ENCODE peak calls at places on chromosomes 4 and X, in nine cellular contexts. One of them, this sample, is unnamed.

GRCh38 chrX:44025611-44026010 is 52.4 kb upstream of the NDP start:
- DNase-seq in coronary artery: no peak
- DNase-seq in CD4-positive, CD25-positive, alpha-beta regulatory T cell: no peak
- DNase-seq in AG10803: peak
- DNase-seq in tibial artery: no peak
- DNase-seq in Panc1: no peak
- DNase-seq in trophoblast cell: no peak
- DNase-seq in fibroblast of lung: peak
- DNase-seq in IMR-90: peak
- DNase-seq in this sample: peak

GRCh38 chrX:111352424-111352823 is 59.6 kb downstream of the DCX start:
- DNase-seq in IMR-90: no peak
- DNase-seq in tibial artery: no peak
- DNase-seq in coronary artery: no peak
- DNase-seq in CD4-positive, CD25-positive, alpha-beta regulatory T cell: no peak
- DNase-seq in Panc1: no peak
- DNase-seq in AG10803: peak
- DNase-seq in trophoblast cell: no peak
- DNase-seq in fibroblast of lung: peak
- DNase-seq in this sample: peak

GRCh38 chrX:12811658-12812057 is 20.4 kb downstream of the PRPS2 start:
- DNase-seq in IMR-90: no peak
- DNase-seq in fibroblast of lung: no peak
- DNase-seq in tibial artery: no peak
- DNase-seq in trophoblast cell: no peak
- DNase-seq in coronary artery: no peak
- DNase-seq in Panc1: no peak
- DNase-seq in CD4-positive, CD25-positive, alpha-beta regulatory T cell: no peak
- DNase-seq in AG10803: no peak
- DNase-seq in this sample: no peak

GRCh38 chr4:6658204-6658585 is 17.7 kb downstream of the MRFAP1 start:
- DNase-seq in Panc1: no peak
- DNase-seq in IMR-90: no peak
- DNase-seq in CD4-positive, CD25-positive, alpha-beta regulatory T cell: no peak
- DNase-seq in trophoblast cell: no peak
- DNase-seq in tibial artery: no peak
- DNase-seq in coronary artery: no peak
- DNase-seq in fibroblast of lung: peak
- DNase-seq in AG10803: no peak
- DNase-seq in this sample: peak

GRCh38 chr4:48079972-48080391 is 54.1 kb downstream of the TXK start:
- DNase-seq in Panc1: no peak
- DNase-seq in AG10803: no peak
- DNase-seq in trophoblast cell: peak
- DNase-seq in CD4-positive, CD25-positive, alpha-beta regulatory T cell: no peak
- DNase-seq in IMR-90: no peak
- DNase-seq in fibroblast of lung: peak
- DNase-seq in coronary artery: no peak
- DNase-seq in tibial artery: no peak
- DNase-seq in this sample: peak

GRCh38 chrX:103376979-103377324 is 614 bp downstream of the BEX3 start:
- DNase-seq in Panc1: no peak
- DNase-seq in fibroblast of lung: peak
- DNase-seq in trophoblast cell: no peak
- DNase-seq in tibial artery: no peak
- DNase-seq in IMR-90: peak
- DNase-seq in CD4-positive, CD25-positive, alpha-beta regulatory T cell: no peak
- DNase-seq in AG10803: no peak
- DNase-seq in coronary artery: no peak
- DNase-seq in this sample: no peak

GRCh38 chr4:53463340-53463739 is 85.9 kb downstream of the FIP1L1 start:
- DNase-seq in CD4-positive, CD25-positive, alpha-beta regulatory T cell: no peak
- DNase-seq in AG10803: peak
- DNase-seq in Panc1: no peak
- DNase-seq in tibial artery: no peak
- DNase-seq in fibroblast of lung: no peak
- DNase-seq in coronary artery: no peak
- DNase-seq in trophoblast cell: no peak
- DNase-seq in IMR-90: no peak
- DNase-seq in this sample: no peak

GRCh38 chr4:6972911-6973310 is 63.3 kb downstream of the TBC1D14 start:
- DNase-seq in CD4-positive, CD25-positive, alpha-beta regulatory T cell: no peak
- DNase-seq in IMR-90: peak
- DNase-seq in AG10803: no peak
- DNase-seq in coronary artery: no peak
- DNase-seq in trophoblast cell: peak
- DNase-seq in tibial artery: no peak
- DNase-seq in fibroblast of lung: peak
- DNase-seq in Panc1: no peak
- DNase-seq in this sample: no peak

GRCh38 chr4:128322986-128323385 is 35.4 kb upstream of the PGRMC2 start:
- DNase-seq in Panc1: peak
- DNase-seq in tibial artery: no peak
- DNase-seq in CD4-positive, CD25-positive, alpha-beta regulatory T cell: no peak
- DNase-seq in IMR-90: peak
- DNase-seq in AG10803: peak
- DNase-seq in fibroblast of lung: peak
- DNase-seq in trophoblast cell: peak
- DNase-seq in coronary artery: no peak
- DNase-seq in this sample: peak

GRCh38 chr4:11397146-11397545 is 31.5 kb downstream of the HS3ST1 start:
- DNase-seq in CD4-positive, CD25-positive, alpha-beta regulatory T cell: no peak
- DNase-seq in tibial artery: no peak
- DNase-seq in fibroblast of lung: no peak
- DNase-seq in coronary artery: no peak
- DNase-seq in IMR-90: no peak
- DNase-seq in AG10803: no peak
- DNase-seq in Panc1: no peak
- DNase-seq in trophoblast cell: peak
- DNase-seq in this sample: no peak

GRCh38 chrX:20015945-20016617 is 25.2 kb upstream of the BCLAF3 start:
- DNase-seq in IMR-90: no peak
- DNase-seq in fibroblast of lung: peak
- DNase-seq in AG10803: peak
- DNase-seq in coronary artery: no peak
- DNase-seq in trophoblast cell: no peak
- DNase-seq in Panc1: no peak
- DNase-seq in CD4-positive, CD25-positive, alpha-beta regulatory T cell: no peak
- DNase-seq in tibial artery: no peak
- DNase-seq in this sample: no peak

GRCh38 chr4:171928336-171928735 is 115.1 kb downstream of the GALNTL6 start:
- DNase-seq in AG10803: no peak
- DNase-seq in Panc1: no peak
- DNase-seq in IMR-90: no peak
- DNase-seq in tibial artery: no peak
- DNase-seq in trophoblast cell: no peak
- DNase-seq in fibroblast of lung: no peak
- DNase-seq in CD4-positive, CD25-positive, alpha-beta regulatory T cell: no peak
- DNase-seq in coronary artery: no peak
- DNase-seq in this sample: no peak

GRCh38 chr4:26074672-26075071 is 160.7 kb downstream of the SMIM20 start:
- DNase-seq in CD4-positive, CD25-positive, alpha-beta regulatory T cell: no peak
- DNase-seq in tibial artery: no peak
- DNase-seq in AG10803: no peak
- DNase-seq in coronary artery: no peak
- DNase-seq in trophoblast cell: peak
- DNase-seq in fibroblast of lung: no peak
- DNase-seq in IMR-90: no peak
- DNase-seq in Panc1: no peak
- DNase-seq in this sample: no peak

DNA sequence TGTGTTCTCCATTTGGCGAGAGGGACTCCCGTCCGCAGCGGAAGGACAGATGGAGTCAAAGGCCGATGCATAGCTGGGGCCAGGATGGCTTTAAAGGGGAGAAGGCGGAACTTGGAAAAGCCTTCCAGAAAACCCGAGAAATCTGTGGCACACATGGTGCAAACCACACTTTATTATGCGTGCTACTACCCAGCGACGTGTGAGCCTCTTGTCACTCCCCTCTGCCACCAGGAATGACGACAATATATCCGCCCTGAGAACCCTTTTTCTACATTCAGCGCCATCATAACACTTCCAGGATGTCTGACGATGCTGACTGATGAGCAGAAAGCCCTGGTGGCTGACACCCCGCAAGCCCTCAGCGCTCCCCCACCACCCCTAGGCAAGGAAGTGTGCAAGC is 689 bp upstream of the DCHS2 start:
- DNase-seq in AG10803: no peak
- DNase-seq in CD4-positive, CD25-positive, alpha-beta regulatory T cell: no peak
- DNase-seq in trophoblast cell: no peak
- DNase-seq in coronary artery: no peak
- DNase-seq in tibial artery: no peak
- DNase-seq in fibroblast of lung: no peak
- DNase-seq in IMR-90: no peak
- DNase-seq in Panc1: no peak
- DNase-seq in this sample: no peak
- H3K4me3 ChIP-seq in AG10803: no peak
- H3K4me3 ChIP-seq in CD4-positive, CD25-positive, alpha-beta regulatory T cell: no peak
- H3K4me3 ChIP-seq in trophoblast cell: no peak
- H3K4me3 ChIP-seq in coronary artery: peak
- H3K4me3 ChIP-seq in tibial artery: peak
- H3K4me3 ChIP-seq in fibroblast of lung: no peak
- H3K4me3 ChIP-seq in IMR-90: no peak
- H3K4me3 ChIP-seq in Panc1: no peak
- H3K4me3 ChIP-seq in this sample: no peak

DNA sequence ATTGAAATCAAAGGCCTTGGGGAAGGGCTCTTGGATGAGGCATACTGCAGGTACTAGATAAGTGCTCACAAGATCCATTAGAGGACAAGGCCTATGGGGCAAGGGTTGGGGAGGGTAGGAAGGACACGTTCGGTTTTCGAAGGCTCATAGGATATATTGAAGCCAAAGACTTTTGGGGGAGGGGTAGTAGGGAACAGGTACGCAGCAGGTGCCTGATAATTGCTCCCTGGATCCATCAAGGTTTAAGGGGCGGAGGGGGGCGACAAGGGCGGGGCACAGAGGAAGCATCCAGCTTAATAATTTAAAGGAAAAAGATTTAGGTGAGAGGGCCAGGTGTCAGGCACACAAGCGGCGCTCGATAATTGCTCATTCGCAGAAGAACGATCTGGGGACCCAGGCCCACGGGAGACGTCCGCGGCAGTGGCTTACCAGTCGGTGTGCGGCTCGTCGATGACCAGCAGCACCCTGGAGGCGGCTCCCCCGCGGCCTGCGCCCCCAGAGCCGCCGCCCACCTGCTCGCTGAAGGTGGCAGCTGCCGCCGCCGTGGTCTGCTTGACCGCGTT is 653 bp downstream of the SYN1 start:
- DNase-seq in tibial artery: no peak
- DNase-seq in AG10803: no peak
- DNase-seq in CD4-positive, CD25-positive, alpha-beta regulatory T cell: no peak
- DNase-seq in coronary artery: no peak
- DNase-seq in Panc1: no peak
- DNase-seq in trophoblast cell: no peak
- DNase-seq in fibroblast of lung: no peak
- DNase-seq in IMR-90: no peak
- DNase-seq in this sample: no peak
- H3K4me3 ChIP-seq in tibial artery: no peak
- H3K4me3 ChIP-seq in AG10803: no peak
- H3K4me3 ChIP-seq in CD4-positive, CD25-positive, alpha-beta regulatory T cell: no peak
- H3K4me3 ChIP-seq in coronary artery: peak
- H3K4me3 ChIP-seq in Panc1: peak
- H3K4me3 ChIP-seq in trophoblast cell: no peak
- H3K4me3 ChIP-seq in fibroblast of lung: no peak
- H3K4me3 ChIP-seq in IMR-90: no peak
- H3K4me3 ChIP-seq in this sample: no peak

DNA sequence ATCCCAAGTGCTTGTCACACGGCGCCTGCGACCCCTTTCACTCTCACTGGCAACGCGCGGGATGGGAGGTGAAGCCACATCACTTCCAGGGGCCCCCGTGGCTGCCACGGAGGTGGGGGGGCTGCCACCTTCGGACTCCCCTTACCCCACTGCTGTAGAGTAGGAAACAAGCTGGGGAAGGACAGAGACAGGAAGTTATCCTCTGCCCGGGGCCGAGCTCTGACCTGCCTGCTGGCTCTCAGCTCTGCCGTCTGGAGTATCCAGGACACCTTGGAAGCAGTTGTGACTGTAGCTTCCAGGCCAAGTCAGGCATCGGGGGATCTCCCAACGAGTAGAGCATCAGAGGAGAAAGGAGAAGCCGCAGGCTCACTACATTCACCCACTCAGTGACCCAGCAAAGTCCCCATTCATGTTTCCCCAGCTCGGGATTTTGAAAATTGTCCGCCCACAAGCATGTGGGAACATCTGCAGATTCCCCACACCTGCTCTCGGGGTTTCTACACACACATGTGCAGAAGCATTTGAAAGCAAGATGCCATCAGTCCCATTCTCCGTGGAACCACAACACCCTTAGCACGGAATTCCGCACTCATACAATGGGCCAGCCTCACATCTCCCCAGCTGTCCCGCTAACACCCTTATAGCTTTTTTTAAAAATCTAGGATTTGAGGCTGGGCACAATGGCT is 10.8 kb downstream of the PDZD4 start:
- DNase-seq in Panc1: no peak
- DNase-seq in tibial artery: no peak
- DNase-seq in AG10803: no peak
- DNase-seq in IMR-90: no peak
- DNase-seq in coronary artery: no peak
- DNase-seq in fibroblast of lung: no peak
- DNase-seq in trophoblast cell: no peak
- DNase-seq in CD4-positive, CD25-positive, alpha-beta regulatory T cell: no peak
- DNase-seq in this sample: no peak
- H3K4me3 ChIP-seq in Panc1: peak
- H3K4me3 ChIP-seq in tibial artery: peak
- H3K4me3 ChIP-seq in AG10803: peak
- H3K4me3 ChIP-seq in IMR-90: peak
- H3K4me3 ChIP-seq in coronary artery: peak
- H3K4me3 ChIP-seq in fibroblast of lung: no peak
- H3K4me3 ChIP-seq in trophoblast cell: no peak
- H3K4me3 ChIP-seq in CD4-positive, CD25-positive, alpha-beta regulatory T cell: no peak
- H3K4me3 ChIP-seq in this sample: peak

GRCh38 chrX:10157032-10157341 is 212 bp downstream of the CLCN4 start:
- DNase-seq in Panc1: no peak
- DNase-seq in CD4-positive, CD25-positive, alpha-beta regulatory T cell: no peak
- DNase-seq in fibroblast of lung: no peak
- DNase-seq in tibial artery: no peak
- DNase-seq in IMR-90: no peak
- DNase-seq in trophoblast cell: no peak
- DNase-seq in AG10803: no peak
- DNase-seq in coronary artery: no peak
- DNase-seq in this sample: peak

GRCh38 chrX:10159069-10159468 is 2.3 kb downstream of the CLCN4 start:
- DNase-seq in fibroblast of lung: no peak
- DNase-seq in trophoblast cell: no peak
- DNase-seq in IMR-90: no peak
- DNase-seq in tibial artery: no peak
- DNase-seq in CD4-positive, CD25-positive, alpha-beta regulatory T cell: no peak
- DNase-seq in Panc1: no peak
- DNase-seq in AG10803: no peak
- DNase-seq in coronary artery: no peak
- DNase-seq in this sample: no peak

GRCh38 chrX:10157545-10157944 is 770 bp downstream of the CLCN4 start:
- DNase-seq in tibial artery: no peak
- DNase-seq in fibroblast of lung: peak
- DNase-seq in CD4-positive, CD25-positive, alpha-beta regulatory T cell: no peak
- DNase-seq in coronary artery: no peak
- DNase-seq in trophoblast cell: peak
- DNase-seq in AG10803: peak
- DNase-seq in IMR-90: peak
- DNase-seq in Panc1: no peak
- DNase-seq in this sample: peak

GRCh38 chrX:10160221-10160620 is 3.4 kb downstream of the CLCN4 start:
- DNase-seq in IMR-90: no peak
- DNase-seq in CD4-positive, CD25-positive, alpha-beta regulatory T cell: no peak
- DNase-seq in AG10803: no peak
- DNase-seq in tibial artery: no peak
- DNase-seq in Panc1: no peak
- DNase-seq in coronary artery: no peak
- DNase-seq in trophoblast cell: no peak
- DNase-seq in fibroblast of lung: no peak
- DNase-seq in this sample: no peak

GRCh38 chrX:10158279-10158939 is 1.6 kb downstream of the CLCN4 start:
- DNase-seq in fibroblast of lung: no peak
- DNase-seq in IMR-90: no peak
- DNase-seq in trophoblast cell: peak
- DNase-seq in AG10803: no peak
- DNase-seq in coronary artery: no peak
- DNase-seq in Panc1: no peak
- DNase-seq in CD4-positive, CD25-positive, alpha-beta regulatory T cell: no peak
- DNase-seq in tibial artery: no peak
- DNase-seq in this sample: no peak
- H3K4me3 ChIP-seq in fibroblast of lung: no peak
- H3K4me3 ChIP-seq in IMR-90: peak
- H3K4me3 ChIP-seq in trophoblast cell: peak
- H3K4me3 ChIP-seq in AG10803: peak
- H3K4me3 ChIP-seq in coronary artery: peak
- H3K4me3 ChIP-seq in Panc1: peak
- H3K4me3 ChIP-seq in CD4-positive, CD25-positive, alpha-beta regulatory T cell: no peak
- H3K4me3 ChIP-seq in tibial artery: peak
- H3K4me3 ChIP-seq in this sample: peak

This sample was measured in astrocyte of the spinal cord.